ENCODE peak calls at places on chromosome 22, in four cellular contexts. W is mucosa of descending colon, U is MM.1S, C is AG04450. X is an unnamed sample.

GRCh38 chr22:19892249-19892879 is 37.7 kb upstream of the GNB1L start:
- DNase-seq in U (no peak), W (no peak), C (no peak), X (no peak)

GRCh38 chr22:30922151-30922611 is 46.4 kb downstream of the MORC2 start:
- DNase-seq in C (no peak), W (peak), U (no peak), X (peak)

GRCh38 chr22:36913431-36914382 is at the start of gene CSF2RB:
- DNase-seq in U (peak), C (no peak), W (no peak), X (peak)

GRCh38 chr22:17303840-17304779 is 65.2 kb upstream of the CECR2 start:
- DNase-seq in U (peak), W (no peak), C (no peak), X (peak)

GRCh38 chr22:46524203-46524740 is 13.1 kb downstream of the CELSR1 start:
- DNase-seq in C (no peak), U (no peak), W (no peak), X (no peak)

GRCh38 chr22:48405741-48406140 is 1421.9 kb downstream of the BRD1 start:
- DNase-seq in U (no peak), C (no peak), W (no peak), X (no peak)

GRCh38 chr22:31901388-31902137 is 42.8 kb upstream of the YWHAH start:
- DNase-seq in W (no peak), C (no peak), U (no peak), X (no peak)

GRCh38 chr22:34760276-34761008 is 305.5 kb upstream of the ISX start:
- DNase-seq in U (no peak), C (no peak), W (no peak), X (no peak)

GRCh38 chr22:33891992-33892391 is 28.3 kb downstream of the LARGE1 start:
- DNase-seq in U (no peak), C (no peak), W (no peak), X (peak)

GRCh38 chr22:49892226-49892899 is 25.9 kb downstream of the ALG12 start:
- DNase-seq in C (no peak), W (no peak), U (no peak), X (no peak)

GRCh38 chr22:23219787-23220484 is 39.6 kb downstream of the BCR start:
- DNase-seq in U (no peak), C (no peak), W (peak), X (peak)

GRCh38 chr22:38239101-38239761 is 33.6 kb downstream of the TMEM184B start:
- DNase-seq in C (peak), U (no peak), W (no peak), X (no peak)

GRCh38 chr22:37674951-37675929 is at the start of gene LGALS1:
- DNase-seq in C (peak), U (peak), W (peak), X (peak)

DNA sequence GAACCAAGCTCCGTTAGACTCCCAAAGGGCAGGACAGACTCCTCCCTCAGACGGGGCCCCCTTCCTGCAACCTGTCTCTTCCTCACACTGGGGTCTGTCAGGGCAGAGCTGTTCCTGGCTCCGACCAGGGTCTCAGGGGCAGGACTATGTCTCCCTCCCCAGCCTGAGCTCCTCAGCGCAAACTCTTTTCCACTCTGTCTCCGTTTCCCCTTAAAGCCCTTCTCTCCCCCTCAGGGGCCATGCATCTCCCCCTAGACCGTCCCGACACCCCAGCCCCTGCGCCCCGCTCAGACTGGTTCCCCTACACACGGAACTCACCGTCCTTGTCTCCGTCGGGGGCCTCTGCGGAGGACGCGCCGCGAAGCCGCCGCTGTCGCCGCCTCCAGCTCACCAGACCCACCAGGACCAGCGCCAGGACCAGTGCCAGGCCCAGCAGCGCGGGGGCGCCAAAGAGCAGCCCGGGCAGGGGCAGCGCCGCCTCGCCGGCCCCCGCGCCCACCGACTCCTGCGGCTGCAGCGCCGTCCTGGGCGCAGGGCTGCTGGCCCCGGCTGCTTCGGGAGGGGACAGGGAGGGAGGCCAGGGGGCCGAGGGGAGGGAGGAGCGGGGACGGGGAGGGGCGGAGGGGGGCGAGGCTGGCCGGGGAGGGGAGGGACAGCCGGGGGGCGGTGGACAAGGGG is 684 bp downstream of the TNFRSF13C start:
- DNase-seq in U (peak), C (no peak), W (peak), X (peak)
- H3K4me3 ChIP-seq in U (no peak), C (peak), W (no peak), X (peak)

DNA sequence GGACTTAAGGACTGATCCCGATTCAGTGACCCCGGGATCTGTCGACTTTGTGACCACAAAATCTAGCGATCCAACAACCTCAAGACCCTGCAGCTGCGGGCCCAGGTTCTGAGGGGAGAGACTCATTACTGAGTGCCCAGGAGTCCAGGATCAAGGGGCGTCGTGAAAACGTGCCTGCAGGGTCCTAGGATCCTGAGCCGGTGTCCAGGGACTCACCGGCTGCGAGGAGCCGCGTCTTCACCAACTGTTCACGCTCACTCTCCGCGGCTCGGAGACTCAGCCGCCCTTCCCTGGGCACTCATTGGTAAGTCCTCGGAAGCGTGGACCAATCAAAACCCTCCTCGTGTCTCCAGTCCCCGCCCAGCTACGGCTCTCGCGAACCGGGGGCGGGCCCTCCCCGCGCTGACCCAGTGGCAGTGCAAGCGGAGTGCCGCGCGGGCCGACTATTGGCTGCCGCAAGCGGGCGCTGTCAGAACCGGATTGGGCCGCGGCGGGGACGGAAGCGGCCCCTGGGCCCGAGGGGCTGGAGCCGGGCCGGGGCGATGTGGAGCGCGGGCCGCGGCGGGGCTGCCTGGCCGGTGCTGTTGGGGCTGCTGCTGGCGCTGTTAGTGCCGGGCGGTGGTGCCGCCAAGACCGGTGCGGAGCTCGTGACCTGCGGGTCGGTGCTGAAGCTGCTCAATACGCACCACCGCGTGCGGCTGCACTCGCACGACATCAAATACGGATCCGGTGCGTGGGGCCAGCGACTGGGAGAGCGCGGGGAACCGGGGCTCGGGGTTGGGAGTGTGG is at the start of gene SDF2L1:
- DNase-seq in C (peak), W (peak), U (peak), X (peak)
- TF ChIP-seq CTCF in C (no peak), W (peak), U (no peak), X (no peak)

DNA sequence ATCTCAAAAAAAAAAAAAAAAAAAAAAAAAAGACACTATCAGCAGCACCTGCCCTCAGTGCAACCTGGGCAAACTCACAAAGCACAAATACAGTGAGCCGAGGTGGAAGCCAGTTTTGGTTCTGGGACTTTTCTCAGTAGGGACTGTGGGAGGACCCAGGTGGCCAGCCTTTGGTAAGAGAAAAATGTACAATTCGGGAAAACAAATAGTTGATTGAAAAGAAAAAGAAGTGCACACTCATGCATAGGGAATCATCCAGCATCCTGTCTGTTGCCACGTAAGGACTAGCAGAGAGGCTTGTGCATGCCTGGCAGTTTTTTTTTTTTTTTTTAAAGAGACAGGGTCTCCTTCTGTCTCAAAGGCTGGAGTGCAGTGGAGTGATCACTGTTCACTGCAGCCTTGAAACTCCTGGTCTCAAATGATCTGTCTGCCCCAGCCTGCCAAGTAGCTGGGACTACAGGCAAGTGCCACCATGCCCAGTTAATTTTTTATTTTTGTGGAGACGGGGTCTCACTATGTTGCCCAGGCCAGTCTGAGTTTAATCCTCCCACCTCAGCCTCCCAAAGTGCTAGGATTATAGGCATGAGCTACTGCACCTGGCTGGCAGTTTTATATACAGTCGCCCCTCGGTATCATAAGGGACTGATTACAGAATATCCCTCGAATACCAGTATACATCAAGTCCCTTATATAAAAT is 36.7 kb downstream of the TPST2 start:
- DNase-seq in W (no peak), U (peak), C (peak), X (no peak)
- H3K4me3 ChIP-seq in W (no peak), U (peak), C (peak), X (no peak)

GRCh38 chr22:26681395-26681821 is 24.0 kb downstream of the MIAT start:
- DNase-seq in W (no peak), C (peak), U (no peak), X (no peak)
- TF ChIP-seq CTCF in W (no peak), C (no peak), U (no peak), X (no peak)

X was measured in GM12865.